ENCODE peak calls at places on chromosome 2, in seven cellular contexts. M, F, I, P, U, A and R are unnamed samples.

GRCh38 chr2:97761192-97761591 is 47.8 kb downstream of the ZAP70 start:
- DNase-seq in M (no peak), F (no peak), I (no peak), P (no peak), U (no peak), A (no peak), R (no peak)

GRCh38 chr2:152372438-152372984 is 37.5 kb downstream of the FMNL2 start:
- DNase-seq in M (no peak), F (no peak), I (no peak), P (no peak), U (no peak), A (no peak), R (no peak)

GRCh38 chr2:174438146-174438886 is 42.8 kb downstream of the SCRN3 start:
- DNase-seq in M (no peak), F (no peak), I (no peak), P (no peak), U (no peak), A (no peak), R (no peak)

GRCh38 chr2:205477016-205477705 is 205.1 kb upstream of the NRP2 start:
- DNase-seq in M (peak; percentile 64), F (no peak), I (no peak), P (peak; percentile 8), U (no peak), A (no peak), R (no peak)

GRCh38 chr2:215105607-215106354 is 32.6 kb downstream of the ABCA12 start:
- DNase-seq in M (peak; percentile 13), F (no peak), I (no peak), P (peak; percentile 29), U (no peak), A (peak; percentile 76), R (no peak)

GRCh38 chr2:85680707-85681353 is 12.8 kb upstream of the SFTPB start:
- DNase-seq in M (no peak), F (no peak), I (no peak), P (no peak), U (no peak), A (no peak), R (no peak)

GRCh38 chr2:1618191-1618961 is 125.9 kb downstream of the PXDN start:
- DNase-seq in M (no peak), F (no peak), I (no peak), P (no peak), U (no peak), A (no peak), R (no peak)

GRCh38 chr2:17748745-17749144 is 4.9 kb downstream of the SMC6 start:
- DNase-seq in M (no peak), F (no peak), I (no peak), P (no peak), U (no peak), A (no peak), R (peak; percentile 40)

GRCh38 chr2:127083819-127084503 is 23.0 kb downstream of the BIN1 start:
- DNase-seq in M (peak; percentile 98), F (no peak), I (no peak), P (peak; percentile 93), U (no peak), A (peak; percentile 55), R (no peak)

GRCh38 chr2:225290723-225291400 is 108.6 kb upstream of the NYAP2 start:
- DNase-seq in M (no peak), F (no peak), I (no peak), P (no peak), U (no peak), A (no peak), R (no peak)

DNA sequence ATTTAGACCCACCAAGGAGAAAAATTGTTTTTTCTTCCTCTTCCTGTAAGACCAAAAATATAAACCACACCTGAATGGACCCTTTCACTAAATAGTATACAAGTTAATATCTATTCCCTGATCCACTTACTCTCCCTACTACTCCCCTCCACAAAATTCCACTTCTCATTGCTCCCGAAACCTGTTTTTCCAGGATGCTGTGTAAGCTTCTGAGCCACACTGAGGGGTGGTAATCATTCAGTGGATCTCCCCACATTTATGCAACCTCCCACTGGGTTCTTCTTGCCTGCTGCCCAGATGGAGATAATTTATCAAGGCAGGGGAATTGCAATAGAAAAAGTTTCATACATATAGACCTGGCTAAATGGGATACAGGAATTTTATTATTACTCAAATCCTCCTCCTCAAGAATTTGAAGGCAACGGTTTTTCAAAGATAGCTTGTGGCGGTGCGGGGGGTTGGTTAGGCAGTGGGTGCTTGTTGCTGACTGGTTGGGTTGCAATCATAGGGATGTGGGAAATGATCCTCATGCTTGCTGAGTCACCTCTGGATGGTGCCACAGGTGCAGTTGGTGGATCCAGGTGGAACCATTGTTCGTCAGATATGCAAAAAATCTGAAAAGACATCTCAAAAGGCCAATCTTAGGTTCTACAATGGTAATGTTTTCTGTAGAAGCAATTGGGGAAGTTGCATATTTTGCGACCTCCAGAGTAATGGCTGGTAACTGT is 970.3 kb downstream of the CNTNAP5 start:
- DNase-seq in M (no peak), F (no peak), I (peak; percentile 61), P (no peak), U (peak; percentile 45), A (no peak), R (peak; percentile 42)
- H2BK5ac ChIP-seq in M (no peak overlapping the region), F (no peak overlapping the region), I (peak overlapping the region; percentile 95), P (no peak overlapping the region), U (peak overlapping the region; percentile 37), A (no peak overlapping the region), R (no peak overlapping the region)

DNA sequence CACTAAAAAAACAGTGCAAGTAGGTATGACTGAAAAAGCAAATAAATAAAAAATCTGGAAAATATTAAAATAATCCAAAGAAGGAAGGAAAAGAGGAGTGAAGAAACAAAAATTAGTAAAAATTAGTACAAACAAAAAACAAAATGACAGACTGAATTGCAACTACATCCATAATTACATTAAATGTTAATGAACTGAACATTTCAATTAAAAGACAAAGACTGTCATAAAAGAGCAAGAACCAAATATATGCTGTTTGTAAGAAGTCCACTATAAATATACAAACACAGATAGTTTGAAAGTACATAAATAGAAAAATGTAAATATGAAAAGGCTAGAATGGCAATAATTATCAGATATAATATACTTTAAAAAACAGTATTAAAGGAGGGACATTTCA is 267.6 kb downstream of the WDPCP start:
- DNase-seq in M (no peak), F (no peak), I (no peak), P (no peak), U (no peak), A (no peak), R (no peak)
- H3K79me1 ChIP-seq in M (no peaks in the 10 kb centered on the region), F (no peaks in the 10 kb centered on the region), I (no peaks in the 10 kb centered on the region), P (no peaks in the 10 kb centered on the region), U (no peaks in the 10 kb centered on the region), A (no peaks in the 10 kb centered on the region), R (no peaks in the 10 kb centered on the region)

GRCh38 chr2:56685205-56685604 is 501.4 kb downstream of the CCDC85A start:
- DNase-seq in M (no peak), F (no peak), I (no peak), P (no peak), U (no peak), A (no peak), R (no peak)
- H2BK5ac ChIP-seq in M (no peak overlapping the region), F (no peak overlapping the region), I (no peak overlapping the region), P (no peak overlapping the region), U (no peak overlapping the region), A (no peak overlapping the region), R (no peak overlapping the region)

GRCh38 chr2:217940261-217941220 is 62.3 kb downstream of the TNS1 start:
- DNase-seq in M (no peak), F (no peak), I (no peak), P (no peak), U (no peak), A (no peak), R (no peak)
- H3K79me1 ChIP-seq in M (peaks cover 11% of the 10 kb centered on the region), F (no peaks in the 10 kb centered on the region), I (no peaks in the 10 kb centered on the region), P (peaks cover 14% of the 10 kb centered on the region), U (no peaks in the 10 kb centered on the region), A (peaks cover 2% of the 10 kb centered on the region), R (no peaks in the 10 kb centered on the region)

DNA sequence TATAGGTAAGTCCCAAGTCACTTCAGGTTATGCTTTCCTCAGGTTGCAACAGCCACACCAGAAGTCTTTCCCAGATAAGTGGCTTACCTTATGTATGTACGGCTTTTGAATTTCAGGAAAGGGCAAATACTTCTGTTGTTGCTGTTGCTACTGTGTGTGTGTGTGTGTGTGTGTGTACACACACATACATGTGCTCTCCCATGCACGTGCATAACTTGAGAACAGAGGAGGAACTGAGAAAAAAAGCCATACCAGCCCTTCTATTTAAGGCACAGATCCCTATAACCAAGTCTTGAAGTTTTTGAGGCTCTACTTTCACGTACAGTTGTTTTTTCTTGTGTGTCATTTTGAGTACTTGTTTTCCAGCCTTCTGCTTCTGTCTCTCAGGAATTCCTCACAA is 62.4 kb downstream of the WDPCP start:
- DNase-seq in M (no peak), F (no peak), I (no peak), P (no peak), U (no peak), A (no peak), R (no peak)
- H2BK5ac ChIP-seq in M (no peak overlapping the region), F (no peak overlapping the region), I (no peak overlapping the region), P (no peak overlapping the region), U (no peak overlapping the region), A (no peak overlapping the region), R (no peak overlapping the region)